ENCODE peak calls at places on chromosomes 1 and 21, in six cellular contexts. T is glutamatergic neuron, K is GM23338, M is GM12864, C is choroid plexus epithelial cell, Q is pancreas. L is an unnamed sample.

GRCh38 chr1:12019858-12020509 is 686 bp downstream of the MIIP start:
- DNase-seq in M (no peak), Q (no peak), K (peak; percentile 37), C (peak; percentile 34), T (no peak), L (peak; percentile 33)

GRCh38 chr21:15063821-15064575 is 802 bp downstream of the NRIP1 start:
- DNase-seq in C (peak; percentile 36), M (no peak), Q (peak; percentile 45), T (peak; percentile 70), K (peak; percentile 66), L (no peak)

GRCh38 chr1:209387271-209387968 is 196.1 kb upstream of the CAMK1G start:
- DNase-seq in Q (no peak), K (no peak), M (no peak), C (no peak), T (no peak), L (no peak)

GRCh38 chr1:203035111-203036000 is 9.1 kb downstream of the PPFIA4 start:
- DNase-seq in Q (no peak), M (no peak), C (no peak), K (peak; percentile 41), T (no peak), L (no peak)

GRCh38 chr1:9278114-9278513 is 14.6 kb upstream of the SPSB1 start:
- DNase-seq in Q (no peak), K (no peak), T (no peak), C (no peak), M (no peak), L (no peak)

GRCh38 chr1:84365225-84366221 is 32.8 kb upstream of the DNASE2B start:
- DNase-seq in Q (no peak), T (no peak), M (no peak), K (no peak), C (peak; percentile 94), L (peak; percentile 99)

GRCh38 chr1:168220470-168220871 is 5.3 kb upstream of the SFT2D2 start:
- DNase-seq in C (no peak), M (no peak), Q (no peak), T (no peak), K (no peak), L (no peak)

GRCh38 chr1:18923721-18924610 is 21.6 kb upstream of the ALDH4A1 start:
- DNase-seq in C (no peak), Q (no peak), M (no peak), K (no peak), T (peak; percentile 89), L (no peak)

GRCh38 chr1:59718064-59718988 is 96.4 kb upstream of the HOOK1 start:
- DNase-seq in T (no peak), C (no peak), Q (no peak), M (no peak), K (peak; percentile 55), L (peak; percentile 30)

GRCh38 chr1:206117151-206117948 is at the start of gene AVPR1B:
- DNase-seq in T (peak; percentile 60), Q (peak; percentile 25), K (peak; percentile 80), C (peak; percentile 32), M (no peak), L (peak; percentile 16)

GRCh38 chr1:171251042-171251740 is 2.9 kb downstream of the FMO1 start:
- DNase-seq in M (no peak), T (peak; percentile 25), K (peak; percentile 72), Q (no peak), C (peak; percentile 41), L (no peak)

GRCh38 chr1:45243476-45244343 is 37.3 kb upstream of the ZSWIM5 start:
- DNase-seq in K (no peak), Q (no peak), M (no peak), T (no peak), C (no peak), L (peak; percentile 30)

GRCh38 chr21:32136546-32136945 is 142.3 kb downstream of the MIS18A start:
- DNase-seq in T (no peak), C (no peak), M (no peak), Q (no peak), K (no peak), L (no peak)

GRCh38 chr1:16972210-16972916 is 8.1 kb downstream of the MFAP2 start:
- DNase-seq in C (no peak), Q (no peak), M (no peak), K (no peak), T (no peak), L (no peak)

GRCh38 chr1:218345673-218346390 is 696 bp downstream of the TGFB2 start:
- DNase-seq in C (peak; percentile 87), K (peak; percentile 72), Q (peak; percentile 42), M (no peak), T (peak; percentile 77), L (peak; percentile 67)

GRCh38 chr21:21851657-21852056 is 853.4 kb downstream of the NCAM2 start:
- DNase-seq in C (peak; percentile 13), T (no peak), K (no peak), M (no peak), Q (no peak), L (peak; percentile 20)

GRCh38 chr1:35449334-35450008 is 107.7 kb downstream of the KIAA0319L start:
- DNase-seq in K (no peak), M (no peak), T (no peak), C (peak; percentile 96), Q (no peak), L (peak; percentile 99)

GRCh38 chr1:94579876-94580294 is 38.3 kb upstream of the F3 start:
- DNase-seq in Q (no peak), K (peak; percentile 61), T (no peak), C (peak; percentile 91), M (no peak), L (peak; percentile 87)

GRCh38 chr1:101161619-101162018 is 75.2 kb upstream of the S1PR1 start:
- DNase-seq in Q (no peak), C (no peak), T (no peak), M (no peak), K (no peak), L (no peak)

GRCh38 chr1:29303201-29304024 is 67.1 kb downstream of the PTPRU start:
- DNase-seq in Q (no peak), T (peak; percentile 11), C (no peak), M (no peak), K (peak; percentile 21), L (no peak)

GRCh38 chr1:232377494-232377770 is 252.5 kb downstream of the SIPA1L2 start:
- DNase-seq in C (peak; percentile 57), K (no peak), M (no peak), T (no peak), Q (peak; percentile 11), L (peak; percentile 64)

GRCh38 chr1:99334991-99335390 is 70.7 kb downstream of the PLPPR4 start:
- DNase-seq in K (no peak), M (no peak), C (no peak), T (no peak), Q (no peak), L (no peak)

GRCh38 chr1:21896652-21897532 is 40.2 kb downstream of the HSPG2 start:
- DNase-seq in Q (no peak), K (peak; percentile 43), C (peak; percentile 28), T (no peak), M (no peak), L (no peak)

GRCh38 chr21:40847956-40848355 is 998 bp upstream of the DSCAM start:
- DNase-seq in K (peak; percentile 5), Q (no peak), T (peak; percentile 31), C (no peak), M (no peak), L (no peak)
- TF ChIP-seq CTCF in K (no peak), Q (no peak), T (peak; percentile 21), C (no peak), M (no peak), L (no peak)

GRCh38 chr1:226871047-226871365 is 590 bp downstream of the PSEN2 start:
- DNase-seq in M (no peak), C (no peak), T (no peak), K (peak; percentile 63), Q (no peak), L (no peak)

GRCh38 chr1:226870026-226870322 is 442 bp upstream of the PSEN2 start:
- DNase-seq in C (no peak), K (no peak), Q (no peak), M (no peak), T (no peak), L (no peak)

GRCh38 chr1:226868726-226869125 is 1.7 kb upstream of the PSEN2 start:
- DNase-seq in C (no peak), Q (no peak), M (no peak), K (no peak), T (no peak), L (no peak)

GRCh38 chr1:226871636-226872327 is 1.4 kb downstream of the PSEN2 start:
- DNase-seq in C (no peak), Q (peak; percentile 49), K (no peak), M (no peak), T (no peak), L (no peak)

DNA sequence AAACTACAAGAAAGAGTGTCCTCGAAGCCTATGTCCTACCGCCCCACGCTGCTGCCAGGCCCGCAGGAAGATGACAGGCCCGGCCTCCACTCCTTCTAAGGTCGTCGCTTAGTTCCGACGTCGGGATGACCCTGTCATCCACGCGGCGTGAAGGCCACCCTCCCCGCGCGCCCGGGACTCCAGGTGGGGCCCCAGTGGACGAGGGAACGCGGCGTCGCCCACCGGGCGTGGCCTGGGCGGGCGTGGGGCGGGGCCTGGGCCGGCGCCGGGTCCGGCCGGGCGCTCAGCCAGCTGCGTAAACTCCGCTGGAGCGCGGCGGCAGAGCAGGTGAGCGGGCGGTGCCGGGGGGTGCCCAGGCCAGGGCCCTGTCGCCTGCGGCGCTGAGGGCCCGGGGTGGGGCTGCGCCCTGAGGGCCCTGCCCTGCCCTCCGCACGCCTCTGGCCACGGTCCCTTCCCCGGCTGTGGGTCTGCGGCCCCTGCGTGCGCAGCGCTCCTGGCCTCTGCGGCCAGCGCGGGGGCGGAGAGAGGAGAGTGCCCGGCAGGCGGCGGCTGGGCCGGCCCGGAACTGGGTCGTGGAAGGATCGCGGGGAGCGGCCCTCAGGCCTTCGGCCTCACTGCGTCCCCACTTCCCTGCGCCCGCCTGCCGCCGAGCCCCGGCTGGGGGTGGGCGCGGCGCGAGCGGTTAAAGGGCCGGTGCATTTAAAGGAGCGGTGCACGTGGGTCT is at the start of gene PSEN2:
- DNase-seq in T (peak; percentile 67), Q (peak; percentile 85), M (no peak), K (peak; percentile 69), C (peak; percentile 25), L (peak; percentile 33)
- TF ChIP-seq CTCF in T (no peak), Q (no peak), M (no peak), K (no peak), C (no peak), L (no peak)

DNA sequence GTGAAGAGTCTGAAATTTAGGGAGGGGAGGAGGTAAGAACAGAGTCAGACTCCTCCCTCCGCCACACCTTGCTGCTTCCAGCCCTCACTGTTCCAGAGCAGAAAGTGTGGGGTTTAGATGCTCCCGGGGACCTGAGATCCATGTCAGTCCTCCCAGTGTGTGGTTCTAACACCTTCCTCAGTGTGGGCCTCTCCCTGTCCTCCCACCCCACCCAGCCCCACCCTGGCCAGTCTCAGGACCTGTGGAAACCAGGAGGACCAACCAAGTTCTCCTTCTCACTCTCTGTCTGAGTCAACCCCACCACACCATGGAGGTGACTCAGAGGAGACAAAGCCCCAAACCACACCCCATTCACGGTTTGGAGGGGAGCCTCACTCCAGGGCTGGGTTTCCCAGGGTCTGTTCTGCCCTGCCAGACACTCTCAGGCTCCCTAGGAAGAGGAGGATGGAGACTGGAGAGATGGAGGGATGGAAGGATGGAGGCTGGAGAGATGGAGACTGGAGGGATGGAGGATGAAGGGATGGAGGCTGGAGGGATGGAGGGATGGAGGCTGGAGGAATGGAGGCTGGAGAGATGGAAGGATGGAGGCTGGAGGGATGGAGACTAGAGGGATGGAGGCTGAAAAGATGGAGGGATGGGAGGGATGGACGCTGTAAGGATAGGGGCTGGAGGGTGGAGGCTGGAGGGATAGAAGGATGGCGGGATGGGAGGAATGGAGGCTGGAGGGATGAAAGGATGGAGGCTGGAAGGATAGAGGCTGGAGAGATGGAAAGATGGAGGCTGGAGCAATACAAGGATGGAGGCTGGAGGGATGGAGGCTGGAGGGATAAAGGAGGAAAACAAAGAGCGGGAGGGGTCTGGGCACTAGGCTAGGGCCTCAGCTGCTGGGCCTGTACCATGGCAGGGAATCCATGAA is 100.9 kb upstream of the RUNX3 start:
- DNase-seq in C (no peak), M (peak; percentile 84), K (no peak), Q (no peak), T (no peak), L (peak; percentile 30)
- TF ChIP-seq CTCF in C (no peak), M (no peak), K (no peak), Q (no peak), T (no peak), L (no peak)

GRCh38 chr1:153192697-153193096 is 10.5 kb upstream of the LELP1 start:
- DNase-seq in M (no peak), C (no peak), Q (no peak), K (peak; percentile 88), T (peak; percentile 26), L (no peak)
- TF ChIP-seq CTCF in M (peak; percentile 49), C (no peak), Q (no peak), K (peak; percentile 88), T (no peak), L (no peak)

L was measured in fibroblast of mammary gland.